ENCODE peak calls at places on chromosome 4, in six cellular contexts. One of them, this sample, is unnamed. For H3K4me1, the result is how much of the 10 kb centered on the place peaks cover.

GRCh38 chr4:170058745-170059144 is 31.0 kb downstream of the AADAT start:
- DNase-seq in fibroblast of lung: no peak
- DNase-seq in breast epithelium: no peak
- DNase-seq in stomach: no peak
- DNase-seq in ascending aorta: no peak
- DNase-seq in A549: no peak
- DNase-seq in this sample: no peak

GRCh38 chr4:143514432-143514831 is 930 bp downstream of the SMARCA5 start:
- DNase-seq in ascending aorta: peak
- DNase-seq in stomach: peak
- DNase-seq in A549: peak
- DNase-seq in fibroblast of lung: peak
- DNase-seq in breast epithelium: peak
- DNase-seq in this sample: peak

GRCh38 chr4:16759781-16760459 is 138.5 kb downstream of the LDB2 start:
- DNase-seq in ascending aorta: no peak
- DNase-seq in stomach: no peak
- DNase-seq in breast epithelium: no peak
- DNase-seq in A549: no peak
- DNase-seq in fibroblast of lung: peak
- DNase-seq in this sample: no peak

GRCh38 chr4:145545538-145546224 is 64.0 kb downstream of the SMAD1 start:
- DNase-seq in breast epithelium: no peak
- DNase-seq in A549: peak
- DNase-seq in fibroblast of lung: peak
- DNase-seq in stomach: peak
- DNase-seq in ascending aorta: no peak
- DNase-seq in this sample: peak

GRCh38 chr4:138448169-138448568 is 206.0 kb upstream of the SLC7A11 start:
- DNase-seq in fibroblast of lung: no peak
- DNase-seq in ascending aorta: no peak
- DNase-seq in A549: no peak
- DNase-seq in breast epithelium: no peak
- DNase-seq in stomach: no peak
- DNase-seq in this sample: no peak

GRCh38 chr4:27518876-27519275 is 658.2 kb downstream of the STIM2 start:
- DNase-seq in breast epithelium: no peak
- DNase-seq in A549: no peak
- DNase-seq in fibroblast of lung: no peak
- DNase-seq in stomach: no peak
- DNase-seq in ascending aorta: no peak
- DNase-seq in this sample: no peak

GRCh38 chr4:4801013-4801412 is 58.5 kb upstream of the MSX1 start:
- DNase-seq in breast epithelium: no peak
- DNase-seq in A549: no peak
- DNase-seq in ascending aorta: no peak
- DNase-seq in stomach: no peak
- DNase-seq in fibroblast of lung: no peak
- DNase-seq in this sample: no peak

GRCh38 chr4:8779371-8779988 is 92.2 kb downstream of the HMX1 start:
- DNase-seq in ascending aorta: no peak
- DNase-seq in A549: no peak
- DNase-seq in stomach: no peak
- DNase-seq in breast epithelium: no peak
- DNase-seq in fibroblast of lung: no peak
- DNase-seq in this sample: no peak

GRCh38 chr4:75308049-75308448 is 206.2 kb downstream of the RCHY1 start:
- DNase-seq in A549: no peak
- DNase-seq in breast epithelium: no peak
- DNase-seq in ascending aorta: no peak
- DNase-seq in stomach: no peak
- DNase-seq in fibroblast of lung: no peak
- DNase-seq in this sample: no peak

GRCh38 chr4:182227611-182228010 is 15.6 kb upstream of the TENM3 start:
- DNase-seq in breast epithelium: no peak
- DNase-seq in A549: no peak
- DNase-seq in fibroblast of lung: no peak
- DNase-seq in stomach: no peak
- DNase-seq in ascending aorta: no peak
- DNase-seq in this sample: no peak

GRCh38 chr4:164056426-164057142 is 562.1 kb downstream of the TMA16 start:
- DNase-seq in ascending aorta: no peak
- DNase-seq in A549: no peak
- DNase-seq in fibroblast of lung: no peak
- DNase-seq in breast epithelium: no peak
- DNase-seq in stomach: no peak
- DNase-seq in this sample: no peak

GRCh38 chr4:2260336-2261109 is 1.4 kb downstream of the MXD4 start:
- DNase-seq in stomach: peak
- DNase-seq in ascending aorta: peak
- DNase-seq in A549: no peak
- DNase-seq in breast epithelium: no peak
- DNase-seq in fibroblast of lung: no peak
- DNase-seq in this sample: peak

GRCh38 chr4:74805601-74806000 is 11.3 kb upstream of the BTC start:
- DNase-seq in ascending aorta: no peak
- DNase-seq in A549: peak
- DNase-seq in fibroblast of lung: peak
- DNase-seq in breast epithelium: no peak
- DNase-seq in stomach: no peak
- DNase-seq in this sample: no peak

GRCh38 chr4:83207497-83208105 is 77.0 kb downstream of the COQ2 start:
- DNase-seq in fibroblast of lung: peak
- DNase-seq in breast epithelium: no peak
- DNase-seq in A549: peak
- DNase-seq in ascending aorta: no peak
- DNase-seq in stomach: no peak
- DNase-seq in this sample: no peak

GRCh38 chr4:20418865-20419451 is 167.3 kb downstream of the SLIT2 start:
- DNase-seq in ascending aorta: no peak
- DNase-seq in stomach: no peak
- DNase-seq in fibroblast of lung: peak
- DNase-seq in breast epithelium: no peak
- DNase-seq in A549: peak
- DNase-seq in this sample: no peak

GRCh38 chr4:17059192-17059634 is 160.8 kb upstream of the LDB2 start:
- DNase-seq in stomach: no peak
- DNase-seq in fibroblast of lung: peak
- DNase-seq in A549: no peak
- DNase-seq in ascending aorta: no peak
- DNase-seq in breast epithelium: no peak
- DNase-seq in this sample: no peak

GRCh38 chr4:186725422-186726149 is 1.9 kb upstream of the FAT1 start:
- DNase-seq in fibroblast of lung: peak
- DNase-seq in breast epithelium: peak
- DNase-seq in ascending aorta: peak
- DNase-seq in stomach: peak
- DNase-seq in A549: peak
- DNase-seq in this sample: peak

GRCh38 chr4:152705918-152706317 is 26.1 kb upstream of the TMEM154 start:
- DNase-seq in breast epithelium: no peak
- DNase-seq in stomach: no peak
- DNase-seq in ascending aorta: no peak
- DNase-seq in A549: no peak
- DNase-seq in fibroblast of lung: no peak
- DNase-seq in this sample: no peak

GRCh38 chr4:44580231-44580630 is 71.2 kb downstream of the YIPF7 start:
- DNase-seq in A549: no peak
- DNase-seq in stomach: no peak
- DNase-seq in breast epithelium: no peak
- DNase-seq in fibroblast of lung: no peak
- DNase-seq in ascending aorta: no peak
- DNase-seq in this sample: no peak

GRCh38 chr4:151922306-151922705 is 161.5 kb upstream of the GATB start:
- DNase-seq in fibroblast of lung: no peak
- DNase-seq in A549: no peak
- DNase-seq in breast epithelium: no peak
- DNase-seq in ascending aorta: no peak
- DNase-seq in stomach: no peak
- DNase-seq in this sample: no peak

GRCh38 chr4:73181231-73181630 is 77.4 kb downstream of the ANKRD17 start:
- DNase-seq in ascending aorta: no peak
- DNase-seq in breast epithelium: no peak
- DNase-seq in fibroblast of lung: no peak
- DNase-seq in A549: no peak
- DNase-seq in stomach: no peak
- DNase-seq in this sample: no peak

GRCh38 chr4:118917582-118917981 is 28.9 kb downstream of the SYNPO2 start:
- DNase-seq in breast epithelium: no peak
- DNase-seq in A549: no peak
- DNase-seq in ascending aorta: no peak
- DNase-seq in fibroblast of lung: no peak
- DNase-seq in stomach: no peak
- DNase-seq in this sample: no peak

GRCh38 chr4:105306158-105306781 is 159.6 kb downstream of the TET2 start:
- DNase-seq in ascending aorta: no peak
- DNase-seq in breast epithelium: no peak
- DNase-seq in A549: no peak
- DNase-seq in fibroblast of lung: no peak
- DNase-seq in stomach: no peak
- DNase-seq in this sample: no peak

GRCh38 chr4:9781343-9782135 is at the start of gene DRD5:
- DNase-seq in fibroblast of lung: no peak
- DNase-seq in stomach: no peak
- DNase-seq in A549: no peak
- DNase-seq in breast epithelium: no peak
- DNase-seq in ascending aorta: no peak
- DNase-seq in this sample: peak

GRCh38 chr4:53908661-53909078 is 155.7 kb downstream of the CHIC2 start:
- DNase-seq in ascending aorta: peak
- DNase-seq in stomach: peak
- DNase-seq in breast epithelium: no peak
- DNase-seq in A549: peak
- DNase-seq in fibroblast of lung: peak
- DNase-seq in this sample: no peak

GRCh38 chr4:14023036-14023435 is 395.5 kb upstream of the BOD1L1 start:
- DNase-seq in stomach: no peak
- DNase-seq in A549: no peak
- DNase-seq in breast epithelium: no peak
- DNase-seq in ascending aorta: no peak
- DNase-seq in fibroblast of lung: no peak
- DNase-seq in this sample: no peak

GRCh38 chr4:101128473-101128872 is 218.9 kb downstream of the PPP3CA start:
- DNase-seq in A549: no peak
- DNase-seq in breast epithelium: no peak
- DNase-seq in ascending aorta: no peak
- DNase-seq in fibroblast of lung: no peak
- DNase-seq in stomach: no peak
- DNase-seq in this sample: peak

GRCh38 chr4:101127176-101127790 is 220.0 kb downstream of the PPP3CA start:
- DNase-seq in fibroblast of lung: no peak
- DNase-seq in ascending aorta: no peak
- DNase-seq in stomach: no peak
- DNase-seq in breast epithelium: no peak
- DNase-seq in A549: no peak
- DNase-seq in this sample: no peak

GRCh38 chr4:101125045-101125713 is 222.1 kb downstream of the PPP3CA start:
- DNase-seq in breast epithelium: no peak
- DNase-seq in A549: no peak
- DNase-seq in ascending aorta: no peak
- DNase-seq in stomach: no peak
- DNase-seq in fibroblast of lung: no peak
- DNase-seq in this sample: no peak

GRCh38 chr4:101123231-101123630 is 224.1 kb downstream of the PPP3CA start:
- DNase-seq in fibroblast of lung: no peak
- DNase-seq in A549: no peak
- DNase-seq in stomach: no peak
- DNase-seq in ascending aorta: no peak
- DNase-seq in breast epithelium: no peak
- DNase-seq in this sample: no peak

DNA sequence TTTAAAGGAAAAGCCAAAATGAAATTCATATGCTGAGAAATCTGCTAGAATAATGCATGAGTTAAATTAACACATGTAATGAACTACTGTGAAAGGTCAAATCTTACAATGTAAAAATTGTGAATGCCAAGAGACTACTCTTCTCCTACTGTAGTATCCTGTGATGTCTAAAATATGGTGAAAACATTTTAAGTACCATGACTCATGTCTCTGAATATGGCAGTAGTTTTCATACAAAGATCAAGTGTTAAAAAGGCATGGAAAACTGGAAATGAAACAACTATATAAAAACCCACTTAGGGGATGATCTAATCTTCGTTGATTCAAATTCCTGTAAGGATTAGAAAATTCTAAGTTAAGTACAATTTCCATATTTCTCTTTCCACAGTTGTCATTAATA is 221.3 kb downstream of the PPP3CA start:
- DNase-seq in A549: no peak
- DNase-seq in stomach: no peak
- DNase-seq in fibroblast of lung: peak
- DNase-seq in ascending aorta: no peak
- DNase-seq in breast epithelium: no peak
- DNase-seq in this sample: no peak
- H3K4me1 ChIP-seq in A549: under half
- H3K4me1 ChIP-seq in stomach: under half
- H3K4me1 ChIP-seq in fibroblast of lung: under half
- H3K4me1 ChIP-seq in ascending aorta: under half
- H3K4me1 ChIP-seq in breast epithelium: under half
- H3K4me1 ChIP-seq in this sample: under half

DNA sequence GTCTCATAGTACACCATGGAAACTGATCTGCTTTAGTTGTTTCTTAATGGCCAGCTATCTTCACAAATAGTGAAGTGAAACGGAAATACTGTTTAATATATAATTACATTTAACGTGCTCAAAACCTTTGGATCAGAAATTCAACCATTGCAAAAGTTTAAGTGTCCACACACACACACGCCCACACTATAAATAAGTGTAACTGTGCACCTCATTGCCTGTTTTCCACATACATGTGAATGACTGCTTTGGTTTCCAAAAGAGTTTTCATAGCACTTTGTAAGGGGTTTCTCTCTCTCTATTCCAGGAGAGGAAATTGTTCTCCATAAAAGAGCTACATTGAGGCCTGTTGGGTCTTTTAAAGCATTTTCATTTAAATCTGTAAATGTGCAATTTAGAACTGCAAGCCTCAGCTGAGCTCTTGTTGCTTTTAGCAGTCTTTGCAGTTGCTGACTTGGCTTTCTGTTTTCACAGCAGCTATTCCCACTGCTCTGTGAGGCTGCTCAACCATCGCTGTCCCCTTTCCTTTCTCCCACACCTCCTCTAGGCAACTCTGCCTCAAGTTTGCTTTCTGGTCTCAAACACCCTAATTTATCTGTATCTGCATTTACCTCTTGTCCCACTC is 94.5 kb downstream of the RAPGEF2 start:
- DNase-seq in stomach: no peak
- DNase-seq in fibroblast of lung: no peak
- DNase-seq in A549: no peak
- DNase-seq in ascending aorta: no peak
- DNase-seq in breast epithelium: no peak
- DNase-seq in this sample: no peak
- H3K27ac ChIP-seq in stomach: no peak
- H3K27ac ChIP-seq in fibroblast of lung: peak
- H3K27ac ChIP-seq in A549: no peak
- H3K27ac ChIP-seq in ascending aorta: peak
- H3K27ac ChIP-seq in breast epithelium: no peak
- H3K27ac ChIP-seq in this sample: peak

GRCh38 chr4:38130884-38131283 is 170.7 kb downstream of the PTTG2 start:
- DNase-seq in ascending aorta: no peak
- DNase-seq in A549: no peak
- DNase-seq in stomach: no peak
- DNase-seq in breast epithelium: no peak
- DNase-seq in fibroblast of lung: no peak
- DNase-seq in this sample: no peak
- H3K4me1 ChIP-seq in ascending aorta: under half
- H3K4me1 ChIP-seq in A549: under half
- H3K4me1 ChIP-seq in stomach: half or more
- H3K4me1 ChIP-seq in breast epithelium: under half
- H3K4me1 ChIP-seq in fibroblast of lung: under half
- H3K4me1 ChIP-seq in this sample: under half

GRCh38 chr4:184818216-184818564 is 7.6 kb downstream of the ACSL1 start:
- DNase-seq in stomach: no peak
- DNase-seq in breast epithelium: no peak
- DNase-seq in fibroblast of lung: no peak
- DNase-seq in ascending aorta: no peak
- DNase-seq in A549: no peak
- DNase-seq in this sample: no peak
- H3K27ac ChIP-seq in stomach: peak
- H3K27ac ChIP-seq in breast epithelium: peak
- H3K27ac ChIP-seq in fibroblast of lung: no peak
- H3K27ac ChIP-seq in ascending aorta: peak
- H3K27ac ChIP-seq in A549: peak
- H3K27ac ChIP-seq in this sample: peak